ENCODE peak calls at places on chromosome 9, in eight cellular contexts. One of them, this sample, is unnamed.

GRCh38 chr9:21690561-21690960 is 111.9 kb upstream of the MTAP start:
- DNase-seq in mesendoderm: no peak
- DNase-seq in RKO: peak
- DNase-seq in colonic mucosa: no peak
- DNase-seq in NB4: no peak
- DNase-seq in SJSA1: no peak
- DNase-seq in ecto neural progenitor cell: no peak
- DNase-seq in COR-L47: no peak
- DNase-seq in this sample: no peak

GRCh38 chr9:81535542-81536241 is 153.7 kb downstream of the TLE1 start:
- DNase-seq in mesendoderm: no peak
- DNase-seq in RKO: no peak
- DNase-seq in colonic mucosa: no peak
- DNase-seq in NB4: no peak
- DNase-seq in SJSA1: peak
- DNase-seq in ecto neural progenitor cell: peak
- DNase-seq in COR-L47: peak
- DNase-seq in this sample: no peak

GRCh38 chr9:130857864-130858730 is 23.0 kb downstream of the ABL1 start:
- DNase-seq in mesendoderm: peak
- DNase-seq in RKO: peak
- DNase-seq in colonic mucosa: no peak
- DNase-seq in NB4: no peak
- DNase-seq in SJSA1: peak
- DNase-seq in ecto neural progenitor cell: no peak
- DNase-seq in COR-L47: no peak
- DNase-seq in this sample: no peak

GRCh38 chr9:121718063-121718462 is 66.6 kb downstream of the DAB2IP start:
- DNase-seq in mesendoderm: no peak
- DNase-seq in RKO: no peak
- DNase-seq in colonic mucosa: no peak
- DNase-seq in NB4: peak
- DNase-seq in SJSA1: no peak
- DNase-seq in ecto neural progenitor cell: no peak
- DNase-seq in COR-L47: no peak
- DNase-seq in this sample: no peak

GRCh38 chr9:126622872-126623271 is 9.1 kb downstream of the LMX1B start:
- DNase-seq in mesendoderm: no peak
- DNase-seq in RKO: no peak
- DNase-seq in colonic mucosa: no peak
- DNase-seq in NB4: no peak
- DNase-seq in SJSA1: no peak
- DNase-seq in ecto neural progenitor cell: no peak
- DNase-seq in COR-L47: no peak
- DNase-seq in this sample: no peak

GRCh38 chr9:37730256-37730655 is 23.3 kb upstream of the TRMT10B start:
- DNase-seq in mesendoderm: no peak
- DNase-seq in RKO: no peak
- DNase-seq in colonic mucosa: no peak
- DNase-seq in NB4: no peak
- DNase-seq in SJSA1: no peak
- DNase-seq in ecto neural progenitor cell: no peak
- DNase-seq in COR-L47: no peak
- DNase-seq in this sample: no peak

GRCh38 chr9:69937358-69937757 is 106.3 kb upstream of the MAMDC2 start:
- DNase-seq in mesendoderm: no peak
- DNase-seq in RKO: no peak
- DNase-seq in colonic mucosa: no peak
- DNase-seq in NB4: no peak
- DNase-seq in SJSA1: no peak
- DNase-seq in ecto neural progenitor cell: no peak
- DNase-seq in COR-L47: no peak
- DNase-seq in this sample: no peak

GRCh38 chr9:83708515-83709158 is 879 bp upstream of the UBQLN1 start:
- DNase-seq in mesendoderm: peak
- DNase-seq in RKO: peak
- DNase-seq in colonic mucosa: peak
- DNase-seq in NB4: peak
- DNase-seq in SJSA1: no peak
- DNase-seq in ecto neural progenitor cell: peak
- DNase-seq in COR-L47: peak
- DNase-seq in this sample: peak

GRCh38 chr9:88786291-88787054 is 204.8 kb upstream of the S1PR3 start:
- DNase-seq in mesendoderm: no peak
- DNase-seq in RKO: no peak
- DNase-seq in colonic mucosa: no peak
- DNase-seq in NB4: no peak
- DNase-seq in SJSA1: no peak
- DNase-seq in ecto neural progenitor cell: no peak
- DNase-seq in COR-L47: no peak
- DNase-seq in this sample: no peak

GRCh38 chr9:81635526-81636279 is 53.6 kb downstream of the TLE1 start:
- DNase-seq in mesendoderm: no peak
- DNase-seq in RKO: no peak
- DNase-seq in colonic mucosa: no peak
- DNase-seq in NB4: no peak
- DNase-seq in SJSA1: peak
- DNase-seq in ecto neural progenitor cell: no peak
- DNase-seq in COR-L47: no peak
- DNase-seq in this sample: no peak

GRCh38 chr9:21968331-21969010 is 25.7 kb downstream of the CDKN2A start:
- DNase-seq in mesendoderm: peak
- DNase-seq in RKO: no peak
- DNase-seq in colonic mucosa: no peak
- DNase-seq in NB4: no peak
- DNase-seq in SJSA1: no peak
- DNase-seq in ecto neural progenitor cell: peak
- DNase-seq in COR-L47: no peak
- DNase-seq in this sample: no peak

GRCh38 chr9:133605856-133606721 is 3.1 kb downstream of the FAM163B start:
- DNase-seq in mesendoderm: no peak
- DNase-seq in RKO: no peak
- DNase-seq in colonic mucosa: no peak
- DNase-seq in NB4: no peak
- DNase-seq in SJSA1: no peak
- DNase-seq in ecto neural progenitor cell: no peak
- DNase-seq in COR-L47: no peak
- DNase-seq in this sample: no peak

GRCh38 chr9:114287763-114288232 is 35.1 kb upstream of the ORM1 start:
- DNase-seq in mesendoderm: no peak
- DNase-seq in RKO: no peak
- DNase-seq in colonic mucosa: no peak
- DNase-seq in NB4: no peak
- DNase-seq in SJSA1: no peak
- DNase-seq in ecto neural progenitor cell: no peak
- DNase-seq in COR-L47: no peak
- DNase-seq in this sample: no peak

GRCh38 chr9:109159583-109159982 is 7.5 kb downstream of the FRRS1L start:
- DNase-seq in mesendoderm: no peak
- DNase-seq in RKO: no peak
- DNase-seq in colonic mucosa: no peak
- DNase-seq in NB4: no peak
- DNase-seq in SJSA1: no peak
- DNase-seq in ecto neural progenitor cell: no peak
- DNase-seq in COR-L47: no peak
- DNase-seq in this sample: no peak

GRCh38 chr9:134568756-134569155 is 72.8 kb upstream of the COL5A1 start:
- DNase-seq in mesendoderm: no peak
- DNase-seq in RKO: no peak
- DNase-seq in colonic mucosa: no peak
- DNase-seq in NB4: no peak
- DNase-seq in SJSA1: no peak
- DNase-seq in ecto neural progenitor cell: no peak
- DNase-seq in COR-L47: no peak
- DNase-seq in this sample: no peak

GRCh38 chr9:69376651-69377050 is 51.6 kb downstream of the ENTREP1 start:
- DNase-seq in mesendoderm: peak
- DNase-seq in RKO: no peak
- DNase-seq in colonic mucosa: no peak
- DNase-seq in NB4: no peak
- DNase-seq in SJSA1: peak
- DNase-seq in ecto neural progenitor cell: no peak
- DNase-seq in COR-L47: no peak
- DNase-seq in this sample: no peak

GRCh38 chr9:115103746-115104477 is 14.0 kb downstream of the TNC start:
- DNase-seq in mesendoderm: no peak
- DNase-seq in RKO: no peak
- DNase-seq in colonic mucosa: no peak
- DNase-seq in NB4: no peak
- DNase-seq in SJSA1: no peak
- DNase-seq in ecto neural progenitor cell: no peak
- DNase-seq in COR-L47: no peak
- DNase-seq in this sample: no peak

GRCh38 chr9:71819115-71819739 is 50.9 kb upstream of the CEMIP2 start:
- DNase-seq in mesendoderm: no peak
- DNase-seq in RKO: peak
- DNase-seq in colonic mucosa: peak
- DNase-seq in NB4: peak
- DNase-seq in SJSA1: peak
- DNase-seq in ecto neural progenitor cell: no peak
- DNase-seq in COR-L47: peak
- DNase-seq in this sample: peak

GRCh38 chr9:76255781-76256455 is 138.3 kb downstream of the RFK start:
- DNase-seq in mesendoderm: no peak
- DNase-seq in RKO: no peak
- DNase-seq in colonic mucosa: peak
- DNase-seq in NB4: peak
- DNase-seq in SJSA1: peak
- DNase-seq in ecto neural progenitor cell: no peak
- DNase-seq in COR-L47: no peak
- DNase-seq in this sample: no peak

GRCh38 chr9:13088734-13089427 is 190.6 kb downstream of the MPDZ start:
- DNase-seq in mesendoderm: peak
- DNase-seq in RKO: peak
- DNase-seq in colonic mucosa: no peak
- DNase-seq in NB4: peak
- DNase-seq in SJSA1: peak
- DNase-seq in ecto neural progenitor cell: peak
- DNase-seq in COR-L47: peak
- DNase-seq in this sample: peak

GRCh38 chr9:36317766-36318165 is 59.5 kb upstream of the GNE start:
- DNase-seq in mesendoderm: peak
- DNase-seq in RKO: no peak
- DNase-seq in colonic mucosa: peak
- DNase-seq in NB4: no peak
- DNase-seq in SJSA1: no peak
- DNase-seq in ecto neural progenitor cell: no peak
- DNase-seq in COR-L47: peak
- DNase-seq in this sample: no peak

GRCh38 chr9:122119166-122119521 is 26.0 kb upstream of the TTLL11 start:
- DNase-seq in mesendoderm: no peak
- DNase-seq in RKO: no peak
- DNase-seq in colonic mucosa: no peak
- DNase-seq in NB4: no peak
- DNase-seq in SJSA1: no peak
- DNase-seq in ecto neural progenitor cell: no peak
- DNase-seq in COR-L47: no peak
- DNase-seq in this sample: no peak

GRCh38 chr9:91572811-91573210 is 149.2 kb upstream of the NFIL3 start:
- DNase-seq in mesendoderm: no peak
- DNase-seq in RKO: no peak
- DNase-seq in colonic mucosa: no peak
- DNase-seq in NB4: no peak
- DNase-seq in SJSA1: no peak
- DNase-seq in ecto neural progenitor cell: no peak
- DNase-seq in COR-L47: no peak
- DNase-seq in this sample: no peak

This sample was measured in DND-41.